ENCODE peak calls at places on chromosomes 16 and 17, in six cellular contexts. Z is K562, J is endothelial cell of umbilical vein, U is A549, D is NB4, B is GM12878. W is an unnamed sample.

GRCh38 chr17:73566905-73567782 is 77.1 kb downstream of the SDK2 start:
- DNase-seq in U (no peak), D (no peak), B (no peak), Z (no peak), J (no peak), W (no peak)

GRCh38 chr16:2986623-2987188 is 6.5 kb upstream of the PKMYT1 start:
- DNase-seq in B (no peak), D (no peak), Z (no peak), U (no peak), J (no peak), W (no peak)

GRCh38 chr17:78397681-78398101 is 19.2 kb downstream of the PGS1 start:
- DNase-seq in U (no peak), D (no peak), Z (no peak), J (no peak), B (no peak), W (no peak)

GRCh38 chr17:37713028-37713431 is 31.8 kb downstream of the HNF1B start:
- DNase-seq in Z (no peak), J (no peak), U (no peak), B (no peak), D (no peak), W (peak; percentile 67)

GRCh38 chr17:41680426-41681040 is 8.2 kb upstream of the EIF1 start:
- DNase-seq in Z (no peak), J (no peak), B (no peak), U (no peak), D (no peak), W (no peak)

GRCh38 chr16:31537362-31537921 is 9.7 kb downstream of the AHSP start:
- DNase-seq in U (no peak), B (no peak), J (no peak), D (no peak), Z (no peak), W (no peak)

GRCh38 chr16:23333034-23333579 is 31.0 kb downstream of the SCNN1B start:
- DNase-seq in Z (no peak), D (no peak), J (no peak), B (no peak), U (no peak), W (no peak)

GRCh38 chr16:67278773-67279295 is 498 bp upstream of the PLEKHG4 start:
- DNase-seq in B (no peak), D (peak; percentile 63), U (peak; percentile 89), J (no peak), Z (peak; percentile 74), W (no peak)

GRCh38 chr17:806346-807145 is 24.4 kb downstream of the MRM3 start:
- DNase-seq in Z (no peak), U (no peak), J (no peak), D (no peak), B (no peak), W (no peak)

GRCh38 chr16:24516900-24517669 is 22.3 kb upstream of the RBBP6 start:
- DNase-seq in B (peak; percentile 38), J (peak; percentile 89), D (peak; percentile 81), U (peak; percentile 74), Z (peak; percentile 89), W (peak; percentile 91)

GRCh38 chr16:82681592-82681991 is 54.8 kb downstream of the CDH13 start:
- DNase-seq in U (no peak), B (no peak), Z (no peak), D (no peak), J (no peak), W (no peak)

GRCh38 chr17:21005803-21006202 is 37.0 kb downstream of the USP22 start:
- DNase-seq in Z (no peak), J (no peak), D (no peak), U (no peak), B (no peak), W (no peak)

GRCh38 chr16:26969589-26970217 is 97.0 kb upstream of the C16orf82 start:
- DNase-seq in J (no peak), D (no peak), Z (peak; percentile 7), B (no peak), U (no peak), W (no peak)

GRCh38 chr17:57557363-57557762 is 187.7 kb downstream of the CCDC182 start:
- DNase-seq in D (no peak), J (no peak), Z (no peak), U (no peak), B (no peak), W (no peak)

GRCh38 chr16:81901483-81901882 is 109.8 kb downstream of the SDR42E1 start:
- DNase-seq in Z (no peak), J (peak; percentile 97), U (no peak), D (no peak), B (no peak), W (no peak)

GRCh38 chr17:81859906-81860755 is at the start of gene P4HB:
- DNase-seq in B (no peak), J (peak; percentile 39), D (no peak), U (no peak), Z (no peak), W (no peak)

GRCh38 chr16:50045412-50045811 is 20.4 kb upstream of the HEATR3 start:
- DNase-seq in Z (no peak), U (no peak), J (no peak), D (no peak), B (no peak), W (no peak)

GRCh38 chr16:77375396-77375795 is 59.4 kb downstream of the ADAMTS18 start:
- DNase-seq in B (no peak), U (no peak), D (no peak), J (no peak), Z (no peak), W (no peak)

GRCh38 chr16:47644166-47644565 is 183.0 kb downstream of the PHKB start:
- DNase-seq in D (no peak), Z (no peak), J (peak; percentile 80), B (no peak), U (no peak), W (no peak)

GRCh38 chr16:67842509-67843342 is 606 bp downstream of the THAP11 start:
- DNase-seq in J (peak; percentile 73), U (no peak), B (no peak), D (peak; percentile 82), Z (peak; percentile 32), W (peak; percentile 61)

GRCh38 chr16:9791566-9791965 is 390.7 kb downstream of the GRIN2A start:
- DNase-seq in Z (no peak), J (no peak), B (no peak), D (no peak), U (no peak), W (no peak)

GRCh38 chr17:79192503-79193500 is 118.2 kb downstream of the ENGASE start:
- DNase-seq in U (peak; percentile 42), D (peak; percentile 41), Z (peak; percentile 45), J (peak; percentile 20), B (no peak), W (no peak)

GRCh38 chr17:51585514-51586104 is 325.3 kb downstream of the UTP18 start:
- DNase-seq in J (no peak), Z (peak; percentile 8), U (peak; percentile 7), D (no peak), B (no peak), W (peak; percentile 30)

GRCh38 chr17:61407211-61407911 is 7.7 kb downstream of the TBX2 start:
- DNase-seq in Z (no peak), B (no peak), U (no peak), J (no peak), D (no peak), W (no peak)

GRCh38 chr16:88596477-88596876 is 26.3 kb downstream of the ZC3H18 start:
- DNase-seq in U (no peak), J (no peak), B (no peak), D (peak; percentile 21), Z (no peak), W (no peak)

GRCh38 chr17:1577186-1577585 is 14.6 kb upstream of the PITPNA start:
- DNase-seq in U (no peak), B (no peak), D (peak; percentile 91), Z (no peak), J (peak; percentile 76), W (peak; percentile 57)

GRCh38 chr17:82477934-82478333 is 19.4 kb downstream of the NARF start:
- DNase-seq in J (no peak), D (no peak), U (no peak), Z (no peak), B (no peak), W (no peak)

GRCh38 chr17:4948997-4949320 is 629 bp upstream of the PFN1 start:
- DNase-seq in J (peak; percentile 88), Z (peak; percentile 83), B (no peak), U (no peak), D (peak; percentile 88), W (peak; percentile 82)

GRCh38 chr16:8859913-8860881 is 8.6 kb downstream of the CARHSP1 start:
- DNase-seq in U (no peak), B (no peak), J (peak; percentile 34), D (no peak), Z (no peak), W (peak; percentile 96)

GRCh38 chr17:39239640-39240314 is 14.0 kb upstream of the STAC2 start:
- DNase-seq in D (peak; percentile 53), U (peak; percentile 68), Z (peak; percentile 76), B (no peak), J (peak; percentile 28), W (peak; percentile 55)

GRCh38 chr17:73492125-73492801 is 152.0 kb downstream of the SDK2 start:
- DNase-seq in J (no peak), B (no peak), D (no peak), U (no peak), Z (no peak), W (no peak)

GRCh38 chr17:37089998-37090397 is 141.2 kb downstream of the AATF start:
- DNase-seq in Z (no peak), B (peak; percentile 23), D (peak; percentile 87), J (peak; percentile 63), U (no peak), W (no peak)

GRCh38 chr16:1557074-1557473 is 23.6 kb downstream of the TMEM204 start:
- DNase-seq in B (no peak), D (no peak), U (no peak), J (no peak), Z (no peak), W (no peak)
- TF ChIP-seq MYC in B (no peak), D (no peak), U (no peak), J (no peak), Z (no peak), W (no peak)

GRCh38 chr16:53821957-53822625 is 118.1 kb downstream of the FTO start:
- DNase-seq in Z (no peak), J (no peak), B (no peak), D (no peak), U (peak; percentile 16), W (peak; percentile 25)
- TF ChIP-seq MYC in Z (no peak), J (no peak), B (no peak), D (no peak), U (no peak), W (no peak)

GRCh38 chr17:67438669-67439068 is 61.6 kb downstream of the PITPNC1 start:
- DNase-seq in D (no peak), Z (no peak), U (no peak), J (no peak), B (no peak), W (no peak)
- TF ChIP-seq MYC in D (no peak), Z (no peak), U (no peak), J (no peak), B (no peak), W (no peak)

DNA sequence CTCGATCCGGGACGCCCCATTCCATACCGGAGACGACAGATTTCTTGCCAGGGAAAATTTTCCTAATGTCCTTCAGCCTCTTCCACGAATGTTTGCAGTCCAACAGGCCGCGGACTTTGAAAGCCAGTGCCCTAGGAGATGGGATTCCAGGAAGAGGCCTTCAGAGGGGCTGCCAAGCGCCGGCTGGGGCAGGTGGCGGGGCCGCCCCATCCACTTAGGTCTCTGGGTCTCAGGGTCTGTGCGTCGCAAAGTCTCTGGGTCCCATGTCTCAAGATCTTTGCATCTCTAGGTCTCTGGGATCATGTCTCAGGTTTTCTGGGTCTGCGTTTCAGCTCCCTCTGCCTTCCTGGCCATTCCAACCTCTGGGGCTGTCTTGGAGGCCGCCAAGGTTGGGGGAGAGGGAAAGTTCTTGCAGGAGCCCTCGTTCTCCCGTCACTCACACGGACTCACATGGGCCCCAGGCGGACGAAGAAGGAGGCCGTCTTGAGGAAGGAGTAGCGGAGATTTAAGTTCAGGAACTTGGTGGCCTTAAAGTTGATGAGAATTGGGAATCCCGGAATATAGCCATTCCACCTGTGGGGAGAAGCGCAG is 7.2 kb downstream of the ALOX12B start:
- DNase-seq in J (no peak), B (no peak), D (no peak), Z (no peak), U (no peak), W (no peak)
- TF ChIP-seq MYC in J (no peak), B (no peak), D (no peak), Z (no peak), U (no peak), W (no peak)

W was measured in HepG2.